ENCODE peak calls at places on chromosomes 12 and 14, in seven cellular contexts. M, T, H, S, E, J and A are unnamed samples.
A peak's percentile ranks its signal among the peaks of the same experiment; 100 is the strongest.

GRCh38 chr14:77111021-77111420 is 13.0 kb downstream of the CIPC start:
- DNase-seq in M (no peak), T (no peak), H (peak; percentile 72), S (peak; percentile 69), E (peak; percentile 92), J (no peak), A (no peak)

GRCh38 chr12:47808574-47809380 is 10.9 kb downstream of the HDAC7 start:
- DNase-seq in M (no peak), T (no peak), H (no peak), S (no peak), E (peak; percentile 48), J (no peak), A (no peak)

GRCh38 chr12:59724011-59724703 is 128.3 kb downstream of the SLC16A7 start:
- DNase-seq in M (no peak), T (no peak), H (no peak), S (no peak), E (no peak), J (no peak), A (no peak)

GRCh38 chr14:50363734-50364113 is 33.0 kb downstream of the CDKL1 start:
- DNase-seq in M (no peak), T (no peak), H (no peak), S (no peak), E (no peak), J (peak; percentile 76), A (no peak)

GRCh38 chr14:95525999-95526398 is 8.9 kb upstream of the GLRX5 start:
- DNase-seq in M (no peak), T (no peak), H (no peak), S (no peak), E (peak; percentile 13), J (no peak), A (no peak)

GRCh38 chr12:121578230-121579189 is 2.3 kb downstream of the KDM2B start:
- DNase-seq in M (peak; percentile 52), T (peak; percentile 67), H (no peak), S (peak; percentile 50), E (peak; percentile 69), J (peak; percentile 87), A (no peak)

GRCh38 chr14:89067293-89067972 is 243.0 kb downstream of the TTC8 start:
- DNase-seq in M (no peak), T (no peak), H (no peak), S (no peak), E (peak; percentile 6), J (no peak), A (no peak)

GRCh38 chr12:34398706-34399630 is 376.7 kb downstream of the ALG10 start:
- DNase-seq in M (no peak), T (no peak), H (peak; percentile 54), S (peak; percentile 2), E (no peak), J (peak; percentile 53), A (peak; percentile 9)

GRCh38 chr12:55933158-55933798 is 2.3 kb downstream of the DGKA start:
- DNase-seq in M (no peak), T (no peak), H (peak; percentile 82), S (no peak), E (no peak), J (no peak), A (no peak)

GRCh38 chr14:99756796-99757195 is 36.4 kb upstream of the EML1 start:
- DNase-seq in M (no peak), T (no peak), H (no peak), S (no peak), E (no peak), J (no peak), A (no peak)

GRCh38 chr12:6326316-6326959 is 15.4 kb downstream of the TNFRSF1A start:
- DNase-seq in M (peak; percentile 80), T (peak; percentile 52), H (no peak), S (peak; percentile 73), E (peak; percentile 86), J (peak; percentile 77), A (peak; percentile 43)

GRCh38 chr12:111597731-111598636 is 1.1 kb downstream of the ATXN2 start:
- DNase-seq in M (peak; percentile 57), T (peak; percentile 66), H (peak; percentile 77), S (peak; percentile 45), E (peak; percentile 70), J (peak; percentile 91), A (peak; percentile 42)

GRCh38 chr12:31922341-31923062 is 36.7 kb upstream of the RESF1 start:
- DNase-seq in M (no peak), T (no peak), H (no peak), S (no peak), E (peak; percentile 56), J (no peak), A (no peak)

GRCh38 chr12:47534695-47535094 is 171.1 kb downstream of the RPAP3 start:
- DNase-seq in M (peak; percentile 33), T (no peak), H (no peak), S (no peak), E (no peak), J (no peak), A (no peak)

GRCh38 chr12:96132819-96133218 is 61.4 kb upstream of the ELK3 start:
- DNase-seq in M (no peak), T (no peak), H (no peak), S (no peak), E (no peak), J (no peak), A (no peak)

DNA sequence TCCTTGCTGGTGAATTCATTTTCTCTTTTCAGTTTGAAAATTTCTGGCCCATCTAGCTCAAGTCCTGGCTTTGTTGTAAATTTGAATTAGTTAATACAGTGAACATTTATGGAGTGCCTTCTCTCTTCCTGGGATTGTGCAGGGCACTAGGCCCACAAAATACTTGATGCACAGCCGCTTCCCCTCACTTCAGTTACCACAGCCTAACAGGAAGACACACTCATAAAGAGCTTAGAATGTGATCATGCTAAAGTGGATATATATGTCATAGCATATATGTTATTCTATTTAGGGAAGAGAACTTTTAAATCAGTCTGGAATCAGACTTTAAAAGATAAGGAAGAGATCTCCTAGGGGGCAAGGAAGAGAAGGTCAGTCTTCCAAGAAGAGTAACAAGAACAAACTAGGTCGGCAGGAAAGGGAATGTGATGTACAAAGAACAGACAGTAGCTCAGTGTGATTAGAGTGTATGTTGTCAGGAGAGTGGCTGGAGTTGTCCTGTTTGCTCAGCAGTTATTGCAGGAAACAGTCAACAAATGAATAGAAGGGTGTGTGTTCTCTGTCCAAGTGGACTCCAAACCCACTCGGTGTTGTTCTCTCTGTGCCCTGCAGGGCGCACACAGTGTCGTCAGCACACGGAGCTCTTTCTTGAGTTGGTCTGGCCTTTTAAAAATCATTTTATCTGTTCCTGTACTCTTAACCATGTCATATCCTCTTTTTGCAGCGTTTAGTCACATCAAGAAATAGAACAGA is 74.4 kb downstream of the DAAM1 start:
- DNase-seq in M (no peak), T (no peak), H (no peak), S (peak; percentile 14), E (peak; percentile 47), J (no peak), A (no peak)
- TF ChIP-seq CTCF in M (no peak), T (peak; percentile 7), H (no peak), S (peak; percentile 17), E (peak; percentile 19), J (no peak), A (peak; percentile 43)

DNA sequence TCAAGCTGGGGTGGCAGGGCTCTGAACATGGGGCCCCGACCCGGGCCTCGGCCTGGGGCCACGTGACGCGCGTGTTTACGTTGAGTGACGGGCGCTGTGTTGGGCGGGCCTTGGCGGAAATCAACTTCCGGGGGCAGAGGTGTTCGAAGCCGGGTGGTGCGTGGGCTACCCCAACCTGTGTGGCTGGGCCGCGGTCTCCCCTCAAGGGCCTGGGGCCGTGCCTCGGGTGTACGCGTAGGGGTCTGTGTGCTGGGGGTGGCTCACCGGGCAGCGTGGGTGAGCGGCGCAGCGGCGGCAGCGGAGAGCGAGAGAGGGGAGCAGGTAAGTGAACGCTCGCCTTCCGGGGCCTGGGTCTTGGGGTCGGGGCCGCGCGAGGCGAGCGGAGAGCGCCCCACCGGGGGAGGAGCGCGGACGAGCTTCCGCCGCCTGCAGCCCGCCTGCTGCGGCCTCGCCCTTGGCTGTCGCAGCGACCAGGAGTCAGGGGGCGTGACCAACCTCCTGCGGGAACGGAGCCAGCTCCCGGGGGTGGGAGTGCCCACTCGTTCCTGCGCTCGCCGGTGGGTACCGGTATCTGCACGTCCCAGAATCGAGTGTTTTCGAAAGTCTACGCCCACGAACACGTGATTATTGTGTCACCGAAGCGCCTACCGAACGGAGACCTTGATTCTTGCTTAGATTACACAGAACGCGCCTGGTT is at the start of gene CCDC91:
- DNase-seq in M (peak; percentile 89), T (peak; percentile 85), H (peak; percentile 95), S (peak; percentile 73), E (peak; percentile 88), J (peak; percentile 97), A (peak; percentile 93)
- TF ChIP-seq CTCF in M (no peak), T (no peak), H (no peak), S (no peak), E (peak; percentile 17), J (no peak), A (peak; percentile 23)

GRCh38 chr12:22670762-22671161 is 45.8 kb downstream of the ETNK1 start:
- DNase-seq in M (no peak), T (no peak), H (no peak), S (no peak), E (no peak), J (no peak), A (no peak)
- TF ChIP-seq CTCF in M (peak; percentile 31), T (no peak), H (no peak), S (no peak), E (no peak), J (no peak), A (peak; percentile 46)

GRCh38 chr12:2892246-2892645 is 1.6 kb downstream of the TULP3 start:
- DNase-seq in M (no peak), T (no peak), H (no peak), S (no peak), E (no peak), J (no peak), A (no peak)

GRCh38 chr12:2890001-2890387 is 697 bp upstream of the TULP3 start:
- DNase-seq in M (no peak), T (no peak), H (no peak), S (no peak), E (no peak), J (no peak), A (no peak)

GRCh38 chr12:2891240-2892053 is 756 bp downstream of the TULP3 start:
- DNase-seq in M (peak; percentile 77), T (peak; percentile 72), H (peak; percentile 79), S (peak; percentile 54), E (peak; percentile 79), J (no peak), A (peak; percentile 52)

GRCh38 chr12:2893007-2893406 is 2.3 kb downstream of the TULP3 start:
- DNase-seq in M (no peak), T (no peak), H (peak; percentile 76), S (no peak), E (no peak), J (no peak), A (no peak)

DNA sequence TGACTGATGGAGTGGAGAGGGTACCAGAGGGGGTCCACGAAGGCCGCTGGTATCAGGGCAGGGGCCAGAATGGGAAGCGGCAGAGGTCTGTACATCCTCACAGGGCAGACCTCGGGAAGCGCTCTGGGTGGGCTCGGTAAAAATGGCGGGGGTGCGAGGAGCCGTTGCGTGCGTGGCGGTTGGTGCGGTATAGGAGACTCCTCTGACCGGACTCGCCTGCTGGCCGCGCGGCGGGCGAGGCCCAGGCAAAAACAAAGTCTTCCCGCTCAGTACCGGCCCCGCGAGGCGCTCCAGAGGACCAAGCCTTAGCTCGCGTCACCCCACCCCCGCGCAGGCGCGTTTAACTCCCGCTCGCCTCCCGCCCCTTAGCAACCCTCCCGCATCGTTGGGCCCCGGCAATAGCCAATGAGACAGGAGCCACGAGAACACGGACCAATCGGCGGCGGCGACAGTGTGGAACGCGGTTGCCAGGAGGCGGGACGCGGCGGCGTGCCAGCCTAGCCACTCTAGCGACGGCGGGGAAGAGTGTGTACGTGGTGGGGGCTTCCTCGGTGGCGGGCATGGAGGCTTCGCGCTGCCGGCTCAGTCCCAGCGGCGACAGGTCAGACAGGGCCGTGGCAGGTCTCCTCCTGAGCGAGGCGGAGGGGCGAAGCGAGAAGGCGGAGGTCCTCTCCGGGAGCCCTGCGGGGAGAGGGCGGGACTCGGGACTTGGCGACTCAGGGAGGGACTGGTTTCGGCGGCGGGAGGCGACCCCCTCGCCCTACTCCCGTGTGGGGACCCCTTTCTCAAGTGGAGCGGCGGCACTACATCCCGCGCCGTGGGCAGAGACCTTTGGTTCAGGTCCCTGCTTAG is at the start of gene TULP3:
- DNase-seq in M (peak; percentile 99), T (peak; percentile 98), H (peak; percentile 99), S (peak; percentile 98), E (peak; percentile 99), J (peak; percentile 99), A (peak; percentile 100)
- TF ChIP-seq CTCF in M (peak; percentile 11), T (no peak), H (no peak), S (no peak), E (no peak), J (no peak), A (no peak)